ENCODE peak calls at places on chromosomes 16 and 17, in seven cellular contexts. E, T, F, R, M, Y and I are unnamed samples.

GRCh38 chr16:65254144-65254543 is 132.3 kb upstream of the CDH11 start:
- DNase-seq in E (no peak), T (no peak), F (peak), R (peak), M (no peak), Y (no peak), I (no peak)

GRCh38 chr17:4945944-4946280 is 2.4 kb downstream of the PFN1 start:
- DNase-seq in E (no peak), T (no peak), F (no peak), R (no peak), M (no peak), Y (no peak), I (no peak)

GRCh38 chr16:59878479-59878878 is 1144.4 kb upstream of the GOT2 start:
- DNase-seq in E (no peak), T (peak), F (no peak), R (no peak), M (no peak), Y (peak), I (no peak)

GRCh38 chr17:17402558-17402957 is 74.2 kb upstream of the MED9 start:
- DNase-seq in E (no peak), T (peak), F (no peak), R (no peak), M (no peak), Y (no peak), I (no peak)

GRCh38 chr16:55480228-55480655 is 1.2 kb downstream of the MMP2 start:
- DNase-seq in E (peak), T (peak), F (peak), R (peak), M (peak), Y (peak), I (peak)

GRCh38 chr16:73794936-73795335 is 501.7 kb upstream of the PSMD7 start:
- DNase-seq in E (no peak), T (no peak), F (peak), R (peak), M (no peak), Y (no peak), I (peak)

GRCh38 chr16:13988038-13988437 is 68.1 kb downstream of the ERCC4 start:
- DNase-seq in E (no peak), T (no peak), F (no peak), R (no peak), M (no peak), Y (no peak), I (no peak)

GRCh38 chr17:72297326-72298115 is 176.7 kb downstream of the SOX9 start:
- DNase-seq in E (no peak), T (peak), F (peak), R (peak), M (no peak), Y (no peak), I (peak)

GRCh38 chr17:4124994-4125393 is 17.8 kb downstream of the ZZEF1 start:
- DNase-seq in E (no peak), T (no peak), F (no peak), R (no peak), M (no peak), Y (no peak), I (no peak)

GRCh38 chr17:9195961-9196668 is 174.8 kb downstream of the NTN1 start:
- DNase-seq in E (no peak), T (no peak), F (no peak), R (peak), M (no peak), Y (no peak), I (no peak)

GRCh38 chr17:72430611-72431432 is 310.0 kb downstream of the SOX9 start:
- DNase-seq in E (no peak), T (no peak), F (no peak), R (no peak), M (no peak), Y (no peak), I (no peak)

GRCh38 chr16:85673529-85674417 is 15.0 kb downstream of the GINS2 start:
- DNase-seq in E (peak), T (peak), F (peak), R (peak), M (peak), Y (peak), I (peak)

GRCh38 chr17:28363776-28364650 is 986 bp downstream of the SEBOX start:
- DNase-seq in E (no peak), T (no peak), F (no peak), R (no peak), M (no peak), Y (no peak), I (no peak)

GRCh38 chr16:70324998-70325765 is 21.5 kb upstream of the DDX19A start:
- DNase-seq in E (no peak), T (no peak), F (no peak), R (no peak), M (no peak), Y (no peak), I (no peak)

GRCh38 chr17:62826956-62827355 is 18.8 kb upstream of the MARCHF10 start:
- DNase-seq in E (no peak), T (peak), F (no peak), R (no peak), M (no peak), Y (no peak), I (no peak)

GRCh38 chr17:62827722-62828498 is 19.8 kb upstream of the MARCHF10 start:
- DNase-seq in E (peak), T (peak), F (no peak), R (no peak), M (no peak), Y (no peak), I (no peak)

DNA sequence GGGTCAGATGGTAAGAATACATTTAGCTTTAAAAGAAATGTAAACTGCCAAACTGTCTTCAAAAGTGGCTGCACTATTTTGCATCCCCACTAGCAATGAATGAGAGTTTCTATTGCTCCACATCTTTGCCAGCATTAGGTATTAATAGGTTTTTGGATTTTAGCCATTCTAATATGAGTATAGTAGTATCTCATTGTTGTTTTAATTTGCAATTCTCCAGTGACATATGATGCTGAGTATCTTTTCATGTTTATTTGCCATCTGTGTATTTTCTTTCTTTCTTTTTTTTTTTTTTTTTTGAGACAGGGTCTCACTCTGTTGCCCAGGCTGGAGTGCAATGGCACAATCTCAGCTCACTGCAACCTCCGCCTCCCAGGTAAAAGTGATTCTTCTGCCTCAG is 24.3 kb upstream of the MARCHF10 start:
- DNase-seq in E (no peak), T (no peak), F (no peak), R (no peak), M (no peak), Y (no peak), I (no peak)
- H3K27ac ChIP-seq in E (no peak), T (no peak), F (no peak), R (no peak), M (no peak), Y (no peak), I (no peak)

GRCh38 chr17:77696151-77696719 is 262.3 kb upstream of the TNRC6C start:
- DNase-seq in E (peak), T (no peak), F (no peak), R (no peak), M (no peak), Y (no peak), I (no peak)
- H3K4me3 ChIP-seq in E (no peak), T (no peak), F (peak), R (no peak), M (no peak), Y (no peak), I (no peak)

GRCh38 chr17:48016112-48016511 is 21.5 kb downstream of the COPZ2 start:
- DNase-seq in E (no peak), T (peak), F (no peak), R (no peak), M (no peak), Y (no peak), I (no peak)

GRCh38 chr17:48012151-48012520 is 25.5 kb downstream of the COPZ2 start:
- DNase-seq in E (peak), T (no peak), F (peak), R (peak), M (no peak), Y (peak), I (no peak)

GRCh38 chr17:48011405-48012150 is 26.0 kb downstream of the COPZ2 start:
- DNase-seq in E (peak), T (peak), F (no peak), R (no peak), M (no peak), Y (peak), I (no peak)

GRCh38 chr17:48013876-48014602 is 23.6 kb downstream of the COPZ2 start:
- DNase-seq in E (no peak), T (no peak), F (no peak), R (no peak), M (no peak), Y (no peak), I (no peak)

DNA sequence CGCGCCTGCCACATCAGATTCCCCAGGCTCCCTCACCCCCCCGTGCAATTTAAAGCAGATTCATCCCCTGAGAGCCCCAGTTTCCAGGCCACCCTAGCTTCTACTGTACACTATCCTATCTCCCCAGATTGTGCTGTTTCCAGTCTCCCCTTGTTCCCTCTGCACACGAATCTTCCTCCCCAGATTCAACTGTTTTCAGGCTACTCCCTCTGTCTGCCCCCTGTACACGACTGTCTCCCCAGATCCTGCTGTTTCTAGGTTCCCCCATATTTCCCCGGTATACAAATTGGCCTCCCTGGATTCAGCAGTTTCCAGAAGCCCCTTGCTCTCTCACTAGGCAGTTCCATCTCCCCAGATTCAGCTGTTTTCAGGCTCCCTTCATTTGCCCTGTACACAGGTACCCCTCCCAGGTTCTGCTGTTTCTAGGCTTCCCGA is 23.0 kb downstream of the COPZ2 start:
- DNase-seq in E (peak), T (no peak), F (no peak), R (no peak), M (no peak), Y (no peak), I (no peak)
- H3K27ac ChIP-seq in E (no peak), T (no peak), F (no peak), R (no peak), M (peak), Y (no peak), I (no peak)

DNA sequence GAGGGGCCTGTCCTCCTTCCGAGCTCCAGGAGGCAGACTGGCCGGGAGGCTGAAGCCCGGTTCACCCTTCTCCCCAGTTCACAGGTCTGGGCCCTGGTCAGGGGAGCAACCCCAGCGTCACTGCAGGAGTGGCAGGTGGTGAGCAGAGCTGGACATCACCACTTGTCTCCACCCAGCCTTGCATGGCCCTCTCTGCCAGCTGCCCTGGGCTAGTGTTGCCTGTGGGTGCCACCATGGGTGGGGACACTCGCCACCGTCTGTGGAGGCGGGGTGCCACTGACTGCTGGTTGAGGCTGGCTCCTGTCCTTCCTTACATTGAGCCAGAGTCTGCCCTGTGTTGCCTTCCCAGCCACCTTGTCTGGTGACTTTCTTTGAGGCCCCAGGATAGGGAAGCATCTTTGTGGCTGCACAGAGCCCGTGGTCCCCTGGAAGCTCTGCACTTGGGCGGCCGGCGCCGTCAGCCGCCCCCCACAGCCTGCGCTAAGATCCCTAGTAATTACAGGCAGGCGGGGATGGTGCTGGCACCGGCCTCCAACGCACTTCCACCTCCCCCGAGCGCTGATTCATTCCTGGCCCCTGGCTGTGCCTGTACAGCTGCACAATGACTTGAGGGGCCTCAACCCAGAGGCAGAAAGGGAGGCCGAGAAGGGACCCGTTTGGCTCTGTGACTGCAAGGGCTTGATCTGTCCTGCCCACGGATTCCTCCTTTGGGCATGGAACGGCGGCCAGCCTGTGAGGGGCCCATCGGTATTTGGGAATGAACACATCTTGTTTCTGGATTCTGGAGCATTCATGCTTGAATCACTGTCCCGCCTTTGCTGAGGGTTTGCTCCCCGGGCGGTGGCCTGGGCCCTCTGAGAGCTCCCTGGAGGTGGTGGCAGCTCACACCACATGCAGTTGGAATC is 5.2 kb downstream of the BAIAP2 start:
- DNase-seq in E (no peak), T (peak), F (no peak), R (peak), M (no peak), Y (no peak), I (no peak)
- H3K4me3 ChIP-seq in E (no peak), T (no peak), F (no peak), R (no peak), M (no peak), Y (no peak), I (no peak)

DNA sequence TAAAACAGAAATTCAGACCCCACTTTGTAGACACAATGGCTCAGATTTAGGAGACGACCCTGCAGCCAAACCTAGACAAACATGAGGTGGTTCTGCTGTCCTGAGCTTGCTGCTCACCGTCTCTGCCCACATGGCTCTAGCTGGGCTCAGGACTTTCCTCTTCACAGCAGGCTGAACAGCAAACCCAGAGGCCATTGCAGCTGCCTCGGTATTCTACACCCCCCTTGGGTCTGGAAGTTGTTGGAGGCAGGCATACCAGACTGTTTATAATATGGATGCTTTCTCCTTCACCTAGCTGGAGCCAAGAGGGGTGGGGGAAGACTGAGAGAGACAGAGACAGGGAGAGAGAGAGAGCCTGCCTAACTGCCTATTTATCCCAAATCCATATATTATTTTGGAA is 628.3 kb upstream of the RBFOX1 start:
- DNase-seq in E (no peak), T (no peak), F (no peak), R (no peak), M (no peak), Y (no peak), I (no peak)
- H3K27ac ChIP-seq in E (no peak), T (no peak), F (no peak), R (no peak), M (no peak), Y (no peak), I (no peak)

GRCh38 chr16:281660-282249 is 1.2 kb upstream of the PDIA2 start:
- DNase-seq in E (no peak), T (no peak), F (no peak), R (no peak), M (no peak), Y (no peak), I (no peak)

GRCh38 chr16:280005-280421 is 378 bp upstream of the ARHGDIG start:
- DNase-seq in E (peak), T (no peak), F (no peak), R (no peak), M (no peak), Y (no peak), I (no peak)

GRCh38 chr16:279531-279930 is 860 bp upstream of the ARHGDIG start:
- DNase-seq in E (no peak), T (no peak), F (no peak), R (no peak), M (no peak), Y (no peak), I (no peak)

GRCh38 chr16:280991-281659 is 734 bp downstream of the ARHGDIG start:
- DNase-seq in E (no peak), T (no peak), F (no peak), R (no peak), M (no peak), Y (no peak), I (no peak)

GRCh38 chr16:280552-280951 is at the start of gene ARHGDIG:
- DNase-seq in E (peak), T (no peak), F (no peak), R (no peak), M (no peak), Y (no peak), I (no peak)
- H3K4me3 ChIP-seq in E (peak), T (peak), F (peak), R (peak), M (no peak), Y (peak), I (peak)

GRCh38 chr17:1546292-1546922 is 16.2 kb downstream of the PITPNA start:
- DNase-seq in E (no peak), T (no peak), F (no peak), R (no peak), M (no peak), Y (no peak), I (no peak)
- H3K27ac ChIP-seq in E (no peak), T (no peak), F (no peak), R (no peak), M (no peak), Y (no peak), I (no peak)

GRCh38 chr16:813916-814412 is 13.4 kb upstream of the GNG13 start:
- DNase-seq in E (no peak), T (no peak), F (no peak), R (no peak), M (no peak), Y (no peak), I (no peak)
- H3K4me3 ChIP-seq in E (no peak), T (no peak), F (peak), R (no peak), M (no peak), Y (no peak), I (no peak)

GRCh38 chr17:82752371-82753200 is 721 bp downstream of the TBCD start:
- DNase-seq in E (peak), T (no peak), F (no peak), R (peak), M (peak), Y (no peak), I (no peak)

GRCh38 chr17:82748756-82749155 is 3.1 kb upstream of the TBCD start:
- DNase-seq in E (no peak), T (no peak), F (no peak), R (no peak), M (no peak), Y (no peak), I (no peak)

GRCh38 chr17:82751171-82751570 is 694 bp upstream of the TBCD start:
- DNase-seq in E (no peak), T (no peak), F (peak), R (no peak), M (peak), Y (no peak), I (no peak)

GRCh38 chr17:82751571-82752370 is at the start of gene TBCD:
- DNase-seq in E (peak), T (peak), F (peak), R (peak), M (peak), Y (peak), I (peak)

GRCh38 chr17:82750241-82750905 is 1.5 kb upstream of the TBCD start:
- DNase-seq in E (no peak), T (no peak), F (no peak), R (no peak), M (no peak), Y (no peak), I (no peak)
- H3K27ac ChIP-seq in E (no peak), T (no peak), F (peak), R (no peak), M (no peak), Y (no peak), I (no peak)

GRCh38 chr16:82094942-82095540 is 60.0 kb downstream of the HSD17B2 start:
- DNase-seq in E (no peak), T (no peak), F (no peak), R (no peak), M (no peak), Y (no peak), I (no peak)
- H3K4me3 ChIP-seq in E (no peak), T (no peak), F (no peak), R (no peak), M (no peak), Y (no peak), I (no peak)